ENCODE peak calls at places on chromosome 2, in four cellular contexts. O is IMR-90, P is HepG2, G is lower leg skin. Z is an unnamed sample.

GRCh38 chr2:84846732-84847131 is 34.2 kb downstream of the TRABD2A start:
- DNase-seq in G (peak; percentile 68), O (peak; percentile 78), P (no peak), Z (no peak)

GRCh38 chr2:225400060-225400511 is 576 bp downstream of the NYAP2 start:
- DNase-seq in O (peak; percentile 56), P (peak; percentile 9), G (no peak), Z (no peak)

GRCh38 chr2:239648607-239649006 is 247.8 kb upstream of the HDAC4 start:
- DNase-seq in P (no peak), G (peak; percentile 36), O (no peak), Z (no peak)

GRCh38 chr2:64463784-64464183 is 9.8 kb downstream of the LGALSL start:
- DNase-seq in G (no peak), O (peak; percentile 61), P (no peak), Z (no peak)

GRCh38 chr2:176140520-176141317 is 10.6 kb upstream of the HOXD4 start:
- DNase-seq in P (peak; percentile 60), G (peak; percentile 95), O (peak; percentile 46), Z (peak; percentile 84)

GRCh38 chr2:238388794-238389193 is 37.9 kb upstream of the ASB1 start:
- DNase-seq in P (no peak), G (no peak), O (no peak), Z (no peak)

GRCh38 chr2:165348441-165348840 is 109.2 kb downstream of the SCN2A start:
- DNase-seq in O (peak; percentile 3), P (no peak), G (no peak), Z (no peak)

GRCh38 chr2:112957511-112957910 is 20.3 kb upstream of the IL36G start:
- DNase-seq in P (no peak), G (no peak), O (no peak), Z (no peak)

GRCh38 chr2:20930928-20931327 is 108.0 kb upstream of the LDAH start:
- DNase-seq in O (peak; percentile 36), G (no peak), P (peak; percentile 35), Z (no peak)

GRCh38 chr2:45631955-45632354 is 19.5 kb upstream of the PRKCE start:
- DNase-seq in O (no peak), G (no peak), P (no peak), Z (no peak)

GRCh38 chr2:101806123-101806522 is 108.6 kb downstream of the MAP4K4 start:
- DNase-seq in O (peak; percentile 76), P (peak; percentile 35), G (no peak), Z (no peak)

GRCh38 chr2:70349921-70350685 is 48.2 kb upstream of the FAM136A start:
- DNase-seq in G (no peak), O (no peak), P (no peak), Z (no peak)

GRCh38 chr2:168654724-168655123 is 147.7 kb upstream of the NOSTRIN start:
- DNase-seq in O (no peak), G (no peak), P (no peak), Z (no peak)

DNA sequence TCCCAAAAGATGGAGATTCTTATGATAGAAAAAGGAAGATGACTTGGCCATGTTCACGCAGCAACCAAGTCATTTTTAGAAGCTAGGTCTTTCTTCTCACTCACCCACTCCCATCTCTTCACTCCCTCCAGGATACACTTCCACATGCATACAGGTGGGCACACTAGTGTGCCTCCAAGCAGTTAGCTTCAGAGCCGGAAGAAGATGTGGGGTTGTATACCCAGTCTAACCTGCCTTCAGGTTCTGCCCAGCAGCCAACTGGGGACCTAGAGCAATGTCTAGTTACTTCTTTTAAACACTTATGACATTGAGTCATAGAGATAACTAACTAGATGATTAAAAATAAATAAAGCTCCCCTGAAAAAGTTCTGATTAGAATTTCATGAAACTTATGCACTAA is 21.8 kb upstream of the TANK start:
- DNase-seq in O (no peak), G (no peak), P (no peak), Z (no peak)
- TF ChIP-seq POLR2A in O (no peak), G (no peak), P (no peak), Z (no peak)

DNA sequence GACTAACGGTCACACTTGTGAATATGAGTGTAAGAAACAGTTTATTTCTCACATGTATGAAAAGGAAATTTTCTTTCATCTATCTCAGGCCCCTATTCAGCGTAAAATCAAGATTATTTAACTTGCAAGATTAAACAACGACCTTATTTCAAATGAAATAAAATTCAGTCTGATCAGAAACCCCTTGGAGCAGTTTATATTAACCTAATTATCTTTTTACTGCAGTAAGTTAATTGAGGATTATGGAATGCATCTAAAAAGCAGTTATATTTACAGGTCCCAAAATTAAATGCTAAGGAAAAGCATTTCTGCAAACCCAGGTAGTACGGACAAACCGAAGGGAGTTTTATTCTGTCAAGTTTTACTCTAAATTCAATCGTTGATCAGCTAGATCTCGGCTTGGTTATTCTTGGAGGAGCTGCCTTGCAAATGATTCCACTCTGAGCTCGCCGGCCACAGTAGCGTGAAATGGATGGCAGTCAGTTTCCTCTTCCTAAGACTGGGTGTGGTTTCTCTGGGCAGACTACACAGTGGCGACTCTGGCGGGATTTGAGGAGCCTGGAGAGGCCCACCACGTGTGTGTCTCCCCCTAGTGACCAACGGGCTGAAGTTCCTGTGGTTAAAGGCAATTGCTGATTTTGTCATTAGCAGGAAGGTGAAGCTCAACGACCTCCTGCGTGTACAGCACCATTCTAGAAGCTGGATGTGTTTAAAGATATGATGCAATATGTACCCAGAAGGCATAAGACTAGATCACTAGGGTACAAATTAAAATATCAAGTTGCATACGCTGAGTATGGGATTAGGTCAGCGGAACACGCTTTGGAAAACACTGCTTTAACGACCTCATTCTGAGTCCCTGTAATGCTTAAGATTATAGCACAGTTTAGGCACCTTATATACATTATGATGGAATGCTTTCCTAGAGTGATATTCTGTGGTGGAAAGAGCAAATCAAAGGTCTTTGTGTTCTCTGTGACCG is 36.4 kb downstream of the PRKRA start:
- DNase-seq in O (peak; percentile 94), P (peak; percentile 90), G (peak; percentile 97), Z (peak; percentile 89)
- TF ChIP-seq POLR2A in O (no peak), P (no peak), G (no peak), Z (no peak)

GRCh38 chr2:86225581-86225980 is 26.3 kb downstream of the MRPL35 start:
- DNase-seq in G (peak; percentile 89), O (no peak), P (no peak), Z (no peak)
- TF ChIP-seq POLR2A in G (no peak), O (no peak), P (no peak), Z (no peak)

GRCh38 chr2:54723300-54724149 is at the start of gene EML6:
- DNase-seq in O (peak; percentile 98), G (peak; percentile 99), P (peak; percentile 99), Z (peak; percentile 98)
- TF ChIP-seq POLR2A in O (peak; percentile 8), G (no peak), P (no peak), Z (no peak)

GRCh38 chr2:119950966-119951365 is 61.9 kb upstream of the EPB41L5 start:
- DNase-seq in G (no peak), O (peak; percentile 2), P (peak; percentile 37), Z (no peak)
- TF ChIP-seq POLR2A in G (no peak), O (no peak), P (no peak), Z (no peak)

DNA sequence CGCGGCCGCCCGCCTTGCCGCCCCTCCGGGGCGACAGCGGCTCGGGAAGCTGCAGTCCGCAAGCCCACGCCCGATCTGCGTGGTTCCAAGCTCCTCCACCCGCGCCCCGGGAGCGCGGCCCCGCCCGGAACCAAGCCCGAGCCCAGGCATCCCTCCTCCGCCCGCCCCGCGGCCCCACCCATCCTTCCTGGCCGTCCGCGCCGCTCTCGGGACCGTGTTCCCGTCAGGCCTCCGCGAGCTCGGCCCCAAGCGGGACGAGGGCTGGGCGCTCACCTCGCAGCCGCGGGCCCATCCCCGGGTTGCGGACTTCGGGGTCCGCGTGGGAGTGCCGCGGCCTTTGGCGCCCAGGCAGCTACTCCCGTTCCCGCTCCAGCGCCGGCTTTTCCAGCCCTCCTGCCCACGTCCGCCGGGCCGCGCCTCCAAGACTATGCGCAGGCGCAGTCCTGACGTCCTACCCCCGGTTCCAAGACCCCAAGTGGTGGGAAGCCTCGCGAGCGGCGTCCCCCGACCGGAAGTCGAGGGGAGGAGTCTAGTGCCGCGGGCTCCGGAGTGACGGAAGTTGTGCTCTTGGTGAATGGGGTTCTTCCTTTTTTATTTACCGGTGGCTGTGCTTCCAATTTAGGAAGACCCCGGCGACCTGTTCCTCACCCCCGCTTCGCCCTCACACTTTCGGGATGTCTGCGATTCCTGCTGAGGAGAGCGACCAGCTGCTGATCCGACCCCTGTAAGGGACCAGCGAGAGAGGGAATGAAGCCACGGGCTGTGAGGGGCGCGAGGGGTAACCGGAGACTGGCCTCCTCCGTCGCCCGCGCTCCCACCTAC is at the start of the genes CPSF3 and ITGB1BP1:
- DNase-seq in O (peak; percentile 97), G (peak; percentile 99), P (peak; percentile 98), Z (peak; percentile 99)
- TF ChIP-seq POLR2A in O (peak; percentile 50), G (no peak), P (peak; percentile 54), Z (peak; percentile 78)

GRCh38 chr2:24080721-24081120 is 3.9 kb downstream of the TP53I3 start:
- DNase-seq in O (peak; percentile 36), G (no peak), P (no peak), Z (no peak)

GRCh38 chr2:24082787-24083566 is 1.7 kb downstream of the TP53I3 start:
- DNase-seq in O (no peak), G (peak; percentile 80), P (no peak), Z (no peak)

GRCh38 chr2:24084386-24085375 is at the start of gene TP53I3:
- DNase-seq in P (peak; percentile 87), G (peak; percentile 98), O (peak; percentile 84), Z (peak; percentile 92)

GRCh38 chr2:24086241-24086640 is 1.6 kb upstream of the TP53I3 start:
- DNase-seq in G (no peak), P (no peak), O (no peak), Z (no peak)

GRCh38 chr2:24083567-24084385 is 858 bp downstream of the TP53I3 start:
- DNase-seq in O (peak; percentile 79), P (peak; percentile 98), G (peak; percentile 81), Z (peak; percentile 93)
- TF ChIP-seq POLR2A in O (no peak), P (peak; percentile 71), G (no peak), Z (peak; percentile 71)